ENCODE peak calls at places on chromosomes 4 and X, in five cellular contexts. I is H7, S is AG09309, T is endothelial cell, Z is glomerular endothelial cell. M is an unnamed sample.

GRCh38 chr4:5746829-5747745 is 36.1 kb downstream of the EVC start:
- DNase-seq in I (no peak), S (no peak), T (no peak), Z (peak), M (peak)

GRCh38 chr4:105196523-105197145 is 50.0 kb downstream of the TET2 start:
- DNase-seq in I (no peak), T (no peak), Z (no peak), S (no peak), M (no peak)

GRCh38 chrX:7244400-7244799 is 96.4 kb upstream of the PUDP start:
- DNase-seq in T (no peak), Z (no peak), I (no peak), S (no peak), M (no peak)

GRCh38 chr4:126541820-126542219 is 1090.9 kb upstream of the INTU start:
- DNase-seq in Z (no peak), T (no peak), I (no peak), S (no peak), M (no peak)

GRCh38 chr4:53118676-53119075 is 247.2 kb downstream of the SCFD2 start:
- DNase-seq in I (no peak), T (no peak), Z (no peak), S (no peak), M (no peak)

GRCh38 chrX:6004529-6004928 is 224.1 kb downstream of the NLGN4X start:
- DNase-seq in Z (no peak), I (no peak), S (no peak), T (no peak), M (no peak)

GRCh38 chr4:139007640-139008039 is 7.9 kb upstream of the NOCT start:
- DNase-seq in S (no peak), Z (no peak), T (no peak), I (no peak), M (peak)

GRCh38 chr4:114488301-114488982 is 110.2 kb upstream of the UGT8 start:
- DNase-seq in I (no peak), T (no peak), Z (no peak), S (no peak), M (no peak)

GRCh38 chrX:72621619-72622485 is 49.2 kb upstream of the HDAC8 start:
- DNase-seq in Z (no peak), S (no peak), T (no peak), I (no peak), M (peak)

GRCh38 chrX:153539171-153539978 is 21.9 kb downstream of the ATP2B3 start:
- DNase-seq in I (peak), Z (no peak), S (no peak), T (peak), M (peak)

GRCh38 chr4:610411-611261 is 14.7 kb upstream of the PDE6B start:
- DNase-seq in I (peak), S (peak), T (no peak), Z (no peak), M (peak)

GRCh38 chr4:75919914-75920313 is 17.7 kb upstream of the PPEF2 start:
- DNase-seq in Z (no peak), S (no peak), I (no peak), T (no peak), M (no peak)

GRCh38 chr4:107276052-107276451 is 239.9 kb upstream of the DKK2 start:
- DNase-seq in T (no peak), Z (no peak), S (no peak), I (no peak), M (no peak)

GRCh38 chr4:24477919-24478318 is 106.4 kb downstream of the DHX15 start:
- DNase-seq in T (no peak), I (peak), Z (no peak), S (no peak), M (peak)

GRCh38 chr4:42341518-42342026 is 55.7 kb upstream of the SHISA3 start:
- DNase-seq in I (no peak), T (no peak), Z (no peak), S (no peak), M (peak)

GRCh38 chrX:41827886-41828285 is 95.5 kb downstream of the CASK start:
- DNase-seq in T (no peak), I (no peak), Z (no peak), S (no peak), M (peak)

GRCh38 chr4:48909697-48910096 is 3.1 kb upstream of the OCIAD2 start:
- DNase-seq in Z (peak), S (peak), T (no peak), I (no peak), M (peak)

GRCh38 chr4:174218127-174218790 is 65.2 kb downstream of the FBXO8 start:
- DNase-seq in I (peak), S (no peak), Z (no peak), T (no peak), M (peak)

GRCh38 chrX:15299945-15300851 is 15.2 kb downstream of the ASB11 start:
- DNase-seq in S (no peak), I (peak), Z (peak), T (no peak), M (peak)

GRCh38 chrX:17779434-17779833 is 42.1 kb downstream of the SCML1 start:
- DNase-seq in S (no peak), I (no peak), T (no peak), Z (no peak), M (no peak)

GRCh38 chrX:39836802-39837420 is 260.8 kb downstream of the BCOR start:
- DNase-seq in S (no peak), Z (no peak), T (no peak), I (no peak), M (no peak)

GRCh38 chrX:136667446-136668168 is 19.6 kb downstream of the CD40LG start:
- DNase-seq in Z (no peak), S (no peak), I (no peak), T (no peak), M (no peak)

GRCh38 chrX:56089376-56089775 is 142.8 kb upstream of the KLF8 start:
- DNase-seq in S (no peak), Z (no peak), I (no peak), T (no peak), M (no peak)

GRCh38 chr4:87278335-87278794 is 44.3 kb downstream of the HSD17B13 start:
- DNase-seq in T (no peak), I (no peak), S (no peak), Z (no peak), M (no peak)

GRCh38 chr4:139789096-139789495 is 123.5 kb downstream of the MGST2 start:
- DNase-seq in I (no peak), T (no peak), Z (no peak), S (no peak), M (no peak)

M was measured in A172.